ENCODE peak calls at places on chromosomes 2 and 18, in five cellular contexts. P is left ventricle myocardium inferior, A is A673, G is lower lobe of right lung, X is uterus. R is an unnamed sample.

GRCh38 chr18:9413586-9413985 is 61.7 kb upstream of the RALBP1 start:
- DNase-seq in G (no peak), A (no peak), X (no peak), P (no peak), R (no peak)

GRCh38 chr2:240460781-240461431 is 25.4 kb downstream of the GPC1 start:
- DNase-seq in P (peak; percentile 10), A (no peak), X (peak; percentile 16), G (peak; percentile 38), R (peak; percentile 19)

GRCh38 chr2:230664128-230664527 is 48.5 kb upstream of the CAB39 start:
- DNase-seq in A (no peak), P (peak; percentile 66), X (no peak), G (no peak), R (no peak)

GRCh38 chr18:6280344-6280743 is 134.4 kb downstream of the L3MBTL4 start:
- DNase-seq in G (no peak), A (no peak), X (no peak), P (no peak), R (no peak)

GRCh38 chr18:36579311-36579710 is 249.5 kb downstream of the TPGS2 start:
- DNase-seq in X (no peak), G (no peak), A (no peak), P (no peak), R (no peak)

GRCh38 chr18:73544618-73545017 is 603.0 kb downstream of the FBXO15 start:
- DNase-seq in G (no peak), P (no peak), A (no peak), X (no peak), R (no peak)

GRCh38 chr18:10376735-10377134 is 77.7 kb upstream of the APCDD1 start:
- DNase-seq in P (peak; percentile 51), A (no peak), X (no peak), G (no peak), R (peak; percentile 17)

GRCh38 chr2:240557808-240558207 is at the start of gene ANKMY1:
- DNase-seq in A (peak; percentile 92), X (no peak), G (peak; percentile 85), P (peak; percentile 69), R (peak; percentile 75)

GRCh38 chr18:12359515-12359927 is 17.5 kb downstream of the AFG3L2 start:
- DNase-seq in G (no peak), P (no peak), X (no peak), A (no peak), R (no peak)

GRCh38 chr2:81324046-81324445 is 1019.5 kb upstream of the LRRTM1 start:
- DNase-seq in G (no peak), X (no peak), A (peak; percentile 0), P (no peak), R (no peak)

GRCh38 chr2:224042191-224042696 is 3.2 kb upstream of the SERPINE2 start:
- DNase-seq in A (peak; percentile 75), P (no peak), X (no peak), G (no peak), R (no peak)

GRCh38 chr2:100182494-100183355 is 40.3 kb upstream of the AFF3 start:
- DNase-seq in G (no peak), A (no peak), X (no peak), P (peak; percentile 60), R (peak; percentile 75)

GRCh38 chr2:36059684-36060083 is 295.9 kb upstream of the CRIM1 start:
- DNase-seq in P (no peak), X (no peak), A (no peak), G (no peak), R (no peak)

GRCh38 chr18:4130734-4131719 is 324.1 kb downstream of the DLGAP1 start:
- DNase-seq in X (no peak), A (peak; percentile 60), G (no peak), P (no peak), R (no peak)

DNA sequence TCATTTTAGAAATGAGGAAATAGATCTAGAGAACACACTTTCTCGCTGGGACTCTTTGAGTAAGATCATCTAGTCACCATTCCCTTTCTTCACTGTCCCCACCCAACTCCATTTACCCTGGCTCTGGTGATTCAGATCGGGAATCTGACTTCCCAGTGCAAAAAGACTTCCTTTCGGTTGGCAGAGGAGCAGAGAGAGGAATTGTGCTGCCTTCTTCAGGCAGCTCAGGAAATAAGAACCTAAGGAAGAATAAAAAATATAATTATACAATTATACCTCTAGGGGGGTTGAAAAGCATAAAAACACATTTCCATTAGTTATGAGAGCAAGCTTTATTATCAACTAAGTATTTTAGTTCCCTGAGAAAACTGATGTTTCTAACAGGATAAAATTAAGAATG is 9.3 kb upstream of the MPP4 start:
- DNase-seq in A (peak; percentile 63), G (no peak), P (no peak), X (no peak), R (no peak)
- H3K36me3 ChIP-seq in A (peaks cover 38% of the 10 kb centered on the region), G (peaks cover 93% of the 10 kb centered on the region), P (peaks cover 91% of the 10 kb centered on the region), X (no peaks in the 10 kb centered on the region), R (peaks cover 42% of the 10 kb centered on the region)

DNA sequence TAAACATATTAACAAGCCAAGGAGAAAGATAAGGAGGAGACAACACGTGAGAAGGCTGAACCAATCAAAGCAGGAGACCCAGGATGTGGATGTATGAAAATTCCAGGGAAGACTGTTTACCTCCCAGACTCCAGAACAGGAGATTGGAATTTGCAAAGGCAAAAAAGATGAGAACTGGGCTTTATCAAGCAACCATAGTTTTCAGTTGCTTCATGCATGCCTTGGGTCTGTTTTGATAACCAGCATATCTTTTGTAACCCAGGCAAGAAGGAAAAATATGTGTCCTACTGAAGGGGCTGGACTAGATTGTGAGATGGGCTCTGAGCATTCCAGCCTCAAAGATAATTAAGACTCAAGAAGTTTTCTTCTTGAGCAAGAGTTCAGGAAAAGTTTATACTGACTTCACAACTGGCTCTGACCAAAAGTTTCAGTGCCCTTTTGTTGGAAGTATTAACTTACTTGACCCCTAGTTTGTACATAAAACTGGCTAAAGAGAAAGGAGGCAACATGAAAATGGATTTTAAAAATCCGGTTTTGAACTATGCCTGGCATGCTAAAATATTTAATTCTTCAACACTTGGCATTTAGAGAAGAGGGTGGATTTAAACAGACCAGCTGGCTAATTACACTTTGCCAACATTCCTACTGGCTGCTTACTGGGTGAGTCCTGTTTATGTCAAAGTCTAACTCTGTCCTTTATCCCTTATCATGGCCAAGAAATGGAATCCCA is 79.3 kb upstream of the CD28 start:
- DNase-seq in P (no peak), G (no peak), A (no peak), X (no peak), R (no peak)
- H3K27ac ChIP-seq in P (peak overlapping the region; percentile 43), G (peak overlapping the region; percentile 54), A (no peak overlapping the region), X (peak overlapping the region; percentile 11), R (no peak overlapping the region)

GRCh38 chr2:59904145-59904544 is 649.3 kb downstream of the BCL11A start:
- DNase-seq in P (no peak), G (no peak), X (no peak), A (no peak), R (no peak)
- H3K36me3 ChIP-seq in P (no peaks in the 10 kb centered on the region), G (no peaks in the 10 kb centered on the region), X (no peaks in the 10 kb centered on the region), A (no peaks in the 10 kb centered on the region), R (no peaks in the 10 kb centered on the region)

GRCh38 chr2:174775586-174775985 is 11.3 kb upstream of the CHRNA1 start:
- DNase-seq in G (no peak), A (no peak), X (no peak), P (no peak), R (no peak)

GRCh38 chr2:174774828-174775227 is 10.6 kb upstream of the CHRNA1 start:
- DNase-seq in X (no peak), P (no peak), A (no peak), G (no peak), R (no peak)

GRCh38 chr2:174776686-174777085 is 12.4 kb upstream of the CHRNA1 start:
- DNase-seq in X (no peak), A (no peak), P (no peak), G (no peak), R (no peak)

GRCh38 chr2:174777334-174777733 is 13.1 kb upstream of the CHRNA1 start:
- DNase-seq in X (no peak), A (no peak), P (no peak), G (no peak), R (no peak)

GRCh38 chr2:174776223-174776622 is 12.0 kb upstream of the CHRNA1 start:
- DNase-seq in P (no peak), A (peak; percentile 26), G (no peak), X (no peak), R (no peak)
- H3K27ac ChIP-seq in P (no peak overlapping the region), A (no peak overlapping the region), G (no peak overlapping the region), X (no peak overlapping the region), R (no peak overlapping the region)

GRCh38 chr18:51070545-51070944 is 40.5 kb downstream of the SMAD4 start:
- DNase-seq in X (no peak), G (no peak), A (no peak), P (no peak), R (no peak)
- H3K36me3 ChIP-seq in X (no peaks in the 10 kb centered on the region), G (peaks cover 66% of the 10 kb centered on the region), A (peaks cover 41% of the 10 kb centered on the region), P (peaks cover 48% of the 10 kb centered on the region), R (no peaks in the 10 kb centered on the region)

GRCh38 chr18:22223263-22223960 is 54.0 kb downstream of the GATA6 start:
- DNase-seq in A (no peak), G (peak; percentile 89), X (peak; percentile 93), P (peak; percentile 77), R (peak; percentile 92)
- H3K27ac ChIP-seq in A (no peak overlapping the region), G (no peak overlapping the region), X (peak overlapping the region; percentile 69), P (no peak overlapping the region), R (no peak overlapping the region)

GRCh38 chr2:27039426-27039825 is 6.7 kb downstream of the TMEM214 start:
- DNase-seq in G (no peak), A (no peak), X (no peak), P (no peak), R (no peak)
- H3K36me3 ChIP-seq in G (peaks cover 79% of the 10 kb centered on the region), A (peaks cover 64% of the 10 kb centered on the region), X (no peaks in the 10 kb centered on the region), P (peaks cover 70% of the 10 kb centered on the region), R (no peaks in the 10 kb centered on the region)

DNA sequence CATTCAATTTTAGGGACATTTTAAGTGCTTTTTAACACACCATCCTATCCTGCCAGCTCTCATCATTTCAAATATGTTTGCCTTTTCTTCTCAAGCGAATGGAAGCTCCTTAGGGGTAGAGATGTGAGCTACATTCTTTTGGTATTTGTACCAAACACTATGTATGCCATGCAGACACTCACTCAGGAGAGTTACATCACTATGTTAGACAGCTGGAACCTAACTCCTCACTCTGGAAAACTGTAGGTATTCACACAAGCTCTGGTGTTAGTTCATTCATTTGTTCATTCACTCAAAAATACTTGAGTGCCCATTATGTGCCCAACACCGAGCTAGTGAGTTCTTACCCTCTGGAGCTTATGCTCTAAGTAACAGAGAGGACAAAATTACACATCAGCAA is 26.4 kb upstream of the RNU4ATAC start:
- DNase-seq in P (no peak), A (no peak), X (no peak), G (no peak), R (no peak)
- H3K27ac ChIP-seq in P (no peak overlapping the region), A (no peak overlapping the region), X (no peak overlapping the region), G (no peak overlapping the region), R (no peak overlapping the region)

GRCh38 chr2:101893676-101894381 is 97.9 kb upstream of the IL1R2 start:
- DNase-seq in A (peak; percentile 96), X (no peak), G (no peak), P (no peak), R (no peak)

GRCh38 chr2:101895819-101896322 is 95.9 kb upstream of the IL1R2 start:
- DNase-seq in G (no peak), X (no peak), A (no peak), P (no peak), R (no peak)

GRCh38 chr2:101892377-101892776 is 99.4 kb upstream of the IL1R2 start:
- DNase-seq in X (no peak), A (no peak), P (no peak), G (no peak), R (no peak)

GRCh38 chr2:101897301-101897700 is 94.5 kb upstream of the IL1R2 start:
- DNase-seq in P (no peak), A (no peak), X (no peak), G (no peak), R (no peak)

GRCh38 chr2:101895039-101895438 is 96.7 kb upstream of the IL1R2 start:
- DNase-seq in A (no peak), G (no peak), P (no peak), X (no peak), R (no peak)
- H3K36me3 ChIP-seq in A (peaks cover 15% of the 10 kb centered on the region), G (peaks cover 47% of the 10 kb centered on the region), P (peaks cover 46% of the 10 kb centered on the region), X (no peaks in the 10 kb centered on the region), R (peaks cover 8% of the 10 kb centered on the region)

R was measured in adrenal gland.